ENCODE peak calls at places on chromosome 13, in six cellular contexts. Z, A, I, V, Y and M are unnamed samples.

GRCh38 chr13:43783820-43784219 is 3.0 kb downstream of the ENOX1 start:
- DNase-seq in Y (no peak), I (peak; percentile 43), Z (no peak), A (peak; percentile 61), V (no peak), M (no peak)

GRCh38 chr13:92355213-92355612 is 871.4 kb upstream of the GPC6 start:
- DNase-seq in Z (no peak), Y (no peak), V (no peak), I (peak; percentile 10), A (no peak), M (no peak)

GRCh38 chr13:39363393-39363792 is 239.6 kb downstream of the LHFPL6 start:
- DNase-seq in Y (no peak), I (no peak), Z (no peak), A (no peak), V (no peak), M (no peak)

GRCh38 chr13:36750046-36750445 is 69.0 kb upstream of the RFXAP start:
- DNase-seq in Z (no peak), I (no peak), A (no peak), V (no peak), Y (no peak), M (no peak)

GRCh38 chr13:87107626-87108025 is 563.5 kb upstream of the SLITRK5 start:
- DNase-seq in I (no peak), V (no peak), Z (no peak), A (no peak), Y (no peak), M (no peak)

GRCh38 chr13:57557979-57558529 is 73.5 kb upstream of the PCDH17 start:
- DNase-seq in I (no peak), A (no peak), Z (no peak), V (no peak), Y (no peak), M (no peak)

GRCh38 chr13:46908511-46908910 is 11.7 kb upstream of the HTR2A start:
- DNase-seq in Y (no peak), V (no peak), Z (no peak), I (no peak), A (no peak), M (no peak)

GRCh38 chr13:80082396-80083096 is 258.4 kb downstream of the SPRY2 start:
- DNase-seq in V (no peak), A (no peak), Z (no peak), Y (no peak), I (no peak), M (no peak)

GRCh38 chr13:111966969-111967368 is 100.0 kb upstream of the SOX1 start:
- DNase-seq in Z (no peak), Y (no peak), V (no peak), A (no peak), I (no peak), M (no peak)

GRCh38 chr13:45120967-45121366 is 657 bp downstream of the GTF2F2 start:
- DNase-seq in V (no peak), I (no peak), A (no peak), Z (no peak), Y (no peak), M (no peak)

GRCh38 chr13:113647351-113648217 is 10.4 kb downstream of the ATP4B start:
- DNase-seq in V (peak; percentile 60), A (peak; percentile 39), I (peak; percentile 96), Y (peak; percentile 99), Z (peak; percentile 91), M (peak; percentile 91)

GRCh38 chr13:105139380-105140285 is 1395.8 kb downstream of the EFNB2 start:
- DNase-seq in A (peak; percentile 77), Y (no peak), V (no peak), I (peak; percentile 38), Z (peak; percentile 18), M (peak; percentile 78)

GRCh38 chr13:20702945-20703784 is at the start of gene IL17D:
- DNase-seq in Y (no peak), I (peak; percentile 20), V (no peak), A (peak; percentile 39), Z (no peak), M (no peak)

GRCh38 chr13:25922373-25922772 is 129.4 kb downstream of the SHISA2 start:
- DNase-seq in Z (no peak), A (no peak), I (no peak), V (no peak), Y (no peak), M (no peak)

GRCh38 chr13:61833228-61833627 is 417.6 kb upstream of the PCDH20 start:
- DNase-seq in I (no peak), A (no peak), Y (no peak), Z (no peak), V (no peak), M (no peak)

GRCh38 chr13:31790992-31791391 is 51.7 kb downstream of the RXFP2 start:
- DNase-seq in I (no peak), Y (no peak), A (no peak), Z (no peak), V (no peak), M (no peak)

GRCh38 chr13:60242231-60242630 is 78.5 kb upstream of the DIAPH3 start:
- DNase-seq in I (no peak), A (no peak), Z (no peak), V (no peak), Y (no peak), M (no peak)

GRCh38 chr13:97810152-97810551 is 143.3 kb upstream of the IPO5 start:
- DNase-seq in Y (no peak), I (no peak), V (no peak), Z (no peak), A (no peak), M (no peak)

GRCh38 chr13:44244288-44244687 is 129.3 kb upstream of the SERP2 start:
- DNase-seq in Z (no peak), V (no peak), A (no peak), Y (no peak), I (no peak), M (no peak)

GRCh38 chr13:31477961-31478360 is 261.4 kb upstream of the RXFP2 start:
- DNase-seq in I (no peak), V (no peak), A (no peak), Z (no peak), Y (no peak), M (no peak)

GRCh38 chr13:45928196-45928595 is 76.6 kb upstream of the SIAH3 start:
- DNase-seq in A (no peak), V (no peak), Z (no peak), Y (no peak), I (no peak), M (no peak)

GRCh38 chr13:46296920-46297319 is 85.2 kb downstream of the LRRC63 start:
- DNase-seq in V (no peak), A (no peak), Y (no peak), I (peak; percentile 13), Z (no peak), M (no peak)

GRCh38 chr13:105232403-105232802 is 1303.1 kb downstream of the EFNB2 start:
- DNase-seq in I (no peak), Y (no peak), V (no peak), A (no peak), Z (no peak), M (no peak)

GRCh38 chr13:31115616-31116015 is 46.1 kb downstream of the HSPH1 start:
- DNase-seq in Z (no peak), V (no peak), A (no peak), Y (no peak), I (no peak), M (peak; percentile 30)

GRCh38 chr13:41611385-41611784 is 154.0 kb downstream of the RGCC start:
- DNase-seq in A (no peak), Z (no peak), V (no peak), I (no peak), Y (no peak), M (no peak)

DNA sequence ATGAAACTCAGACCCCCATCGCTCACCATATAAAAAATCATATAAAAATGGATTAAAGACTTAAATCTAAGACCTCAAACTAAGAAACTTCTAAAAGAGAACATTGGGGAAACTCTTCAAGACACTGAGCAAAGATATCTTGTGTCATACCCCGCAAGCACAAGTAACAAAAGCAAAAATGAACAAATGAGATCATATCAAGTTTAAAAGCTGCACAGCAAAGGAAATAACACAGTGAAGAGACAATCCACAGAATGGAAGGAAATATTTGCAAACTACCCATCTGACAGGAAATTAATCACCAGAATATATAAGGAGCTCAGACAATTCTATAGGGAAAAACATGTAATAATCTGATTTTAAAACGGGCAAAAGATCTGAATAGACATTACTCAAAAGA is 808.3 kb downstream of the LIG4 start:
- DNase-seq in V (no peak), Y (no peak), Z (no peak), A (no peak), I (no peak), M (no peak)
- H3K27me3 ChIP-seq in V (no peaks in the 10 kb centered on the region), Y (no peaks in the 10 kb centered on the region), Z (no peaks in the 10 kb centered on the region), A (no peaks in the 10 kb centered on the region), I (no peaks in the 10 kb centered on the region), M (no peaks in the 10 kb centered on the region)

GRCh38 chr13:27004866-27005265 is 166.7 kb downstream of the USP12 start:
- DNase-seq in V (no peak), A (no peak), I (no peak), Z (no peak), Y (no peak), M (peak; percentile 8)

GRCh38 chr13:27007166-27007565 is 164.4 kb downstream of the USP12 start:
- DNase-seq in Z (no peak), A (no peak), V (no peak), I (no peak), Y (no peak), M (no peak)

GRCh38 chr13:27005976-27006518 is 165.6 kb downstream of the USP12 start:
- DNase-seq in I (no peak), Z (no peak), V (no peak), A (no peak), Y (no peak), M (no peak)

GRCh38 chr13:27005556-27005955 is 166.1 kb downstream of the USP12 start:
- DNase-seq in Y (no peak), Z (no peak), V (no peak), A (no peak), I (peak; percentile 27), M (no peak)

GRCh38 chr13:27006519-27007161 is 165.0 kb downstream of the USP12 start:
- DNase-seq in Z (peak; percentile 40), V (no peak), I (peak; percentile 49), A (peak; percentile 43), Y (peak; percentile 75), M (no peak)
- H3K4me3 ChIP-seq in Z (peak overlapping the region; percentile 48), V (peak overlapping the region; percentile 72), I (peak overlapping the region; percentile 1), A (peak overlapping the region; percentile 61), Y (peak overlapping the region; percentile 46), M (peak overlapping the region; percentile 43)

GRCh38 chr13:110266983-110267382 is 40.0 kb downstream of the COL4A1 start:
- DNase-seq in Y (no peak), V (no peak), A (no peak), Z (no peak), I (no peak), M (no peak)

GRCh38 chr13:110264685-110265275 is 42.2 kb downstream of the COL4A1 start:
- DNase-seq in Y (no peak), A (no peak), Z (no peak), I (no peak), V (no peak), M (peak; percentile 56)

GRCh38 chr13:110266431-110266809 is 40.5 kb downstream of the COL4A1 start:
- DNase-seq in Z (no peak), V (no peak), Y (no peak), I (no peak), A (no peak), M (no peak)

GRCh38 chr13:110265341-110265681 is 41.6 kb downstream of the COL4A1 start:
- DNase-seq in I (no peak), Y (no peak), V (no peak), Z (no peak), A (no peak), M (no peak)

GRCh38 chr13:110265682-110266430 is 41.1 kb downstream of the COL4A1 start:
- DNase-seq in I (no peak), Y (no peak), Z (no peak), V (peak; percentile 69), A (no peak), M (peak; percentile 92)
- H3K4me1 ChIP-seq in I (peaks cover 14% of the 10 kb centered on the region), Y (no peaks in the 10 kb centered on the region), Z (peaks cover 4% of the 10 kb centered on the region), V (peaks cover 64% of the 10 kb centered on the region), A (no peaks in the 10 kb centered on the region), M (peaks cover 89% of the 10 kb centered on the region)

GRCh38 chr13:110280231-110280813 is 26.6 kb downstream of the COL4A1 start:
- DNase-seq in Y (no peak), V (no peak), A (no peak), Z (no peak), I (no peak), M (peak; percentile 57)
- H3K27me3 ChIP-seq in Y (no peaks in the 10 kb centered on the region), V (no peaks in the 10 kb centered on the region), A (no peaks in the 10 kb centered on the region), Z (no peaks in the 10 kb centered on the region), I (no peaks in the 10 kb centered on the region), M (no peaks in the 10 kb centered on the region)